ENCODE peak calls at places on chromosomes 6 and 20, in nine cellular contexts. P is central memory CD4-positive, alpha-beta T cell; V is activated CD4-positive, alpha-beta T cell treated with anti-CD3 and anti-CD28 coated beads, Interleukin-2, amount 10 ng/mL, durations not matched to agents 7 days and 5 days; H is HS-27A; M is naive thymus-derived CD4-positive, alpha-beta T cell; O is GM23248; Q is cardiac muscle cell; E is SJSA1; S is cerebellum. N is an unnamed sample.

GRCh38 chr20:23884771-23885162 is 5.2 kb upstream of the CST5 start:
- DNase-seq in P (no peak), V (no peak), H (no peak), M (no peak), O (no peak), Q (no peak), E (no peak), S (no peak), N (no peak)

GRCh38 chr20:460707-461106 is 1.6 kb downstream of the TBC1D20 start:
- DNase-seq in P (no peak), V (no peak), H (no peak), M (no peak), O (peak), Q (peak), E (no peak), S (no peak), N (no peak)

GRCh38 chr20:49447946-49448809 is 34.3 kb downstream of the KCNB1 start:
- DNase-seq in P (no peak), V (no peak), H (no peak), M (no peak), O (peak), Q (peak), E (no peak), S (no peak), N (no peak)

GRCh38 chr6:18216411-18216810 is 47.9 kb downstream of the DEK start:
- DNase-seq in P (no peak), V (no peak), H (peak), M (no peak), O (peak), Q (peak), E (no peak), S (no peak), N (peak)

GRCh38 chr6:68756454-68757375 is 121.6 kb downstream of the ADGRB3 start:
- DNase-seq in P (no peak), V (no peak), H (no peak), M (no peak), O (no peak), Q (no peak), E (no peak), S (no peak), N (no peak)

GRCh38 chr6:122400121-122400450 is 634 bp downstream of the HSF2 start:
- DNase-seq in P (no peak), V (no peak), H (peak), M (no peak), O (peak), Q (no peak), E (no peak), S (no peak), N (peak)

GRCh38 chr6:157539900-157540752 is 159.1 kb downstream of the ZDHHC14 start:
- DNase-seq in P (no peak), V (no peak), H (no peak), M (no peak), O (no peak), Q (no peak), E (no peak), S (no peak), N (no peak)

GRCh38 chr6:121816361-121816760 is 380.9 kb downstream of the GJA1 start:
- DNase-seq in P (no peak), V (no peak), H (no peak), M (no peak), O (peak), Q (peak), E (no peak), S (no peak), N (no peak)

GRCh38 chr6:29864037-29864795 is 36.6 kb downstream of the HLA-G start:
- DNase-seq in P (no peak), V (no peak), H (no peak), M (no peak), O (peak), Q (no peak), E (no peak), S (no peak), N (no peak)

GRCh38 chr6:14447240-14447639 is 329.7 kb downstream of the CD83 start:
- DNase-seq in P (no peak), V (no peak), H (no peak), M (no peak), O (no peak), Q (no peak), E (no peak), S (no peak), N (no peak)

GRCh38 chr20:1569417-1569861 is 11.9 kb upstream of the SIRPD start:
- DNase-seq in P (no peak), V (no peak), H (no peak), M (no peak), O (peak), Q (peak), E (no peak), S (no peak), N (peak)

N was measured in HFFc6.